ENCODE peak calls at places on chromosomes 7 and 10, in five cellular contexts. X is AG04450, C is ovary, O is fibroblast of lung, P is A549. L is an unnamed sample.

GRCh38 chr10:55989188-55989587 is 371.9 kb downstream of the ZWINT start:
- DNase-seq in O (no peak), C (no peak), X (no peak), P (no peak), L (no peak)

GRCh38 chr7:15780271-15780670 is 93.8 kb upstream of the MEOX2 start:
- DNase-seq in O (peak; percentile 20), C (no peak), X (no peak), P (no peak), L (no peak)

GRCh38 chr7:48035967-48036478 is 680 bp downstream of the C7orf57 start:
- DNase-seq in C (peak; percentile 62), X (no peak), O (peak; percentile 35), P (peak; percentile 17), L (peak; percentile 72)

GRCh38 chr10:88077977-88078376 is 214.6 kb downstream of the PTEN start:
- DNase-seq in X (no peak), O (no peak), C (no peak), P (no peak), L (no peak)

GRCh38 chr7:158534598-158534997 is 53.0 kb downstream of the PTPRN2 start:
- DNase-seq in O (no peak), X (no peak), P (no peak), C (no peak), L (no peak)

GRCh38 chr10:132115736-132116135 is 50.0 kb downstream of the JAKMIP3 start:
- DNase-seq in X (no peak), O (no peak), C (peak; percentile 50), P (no peak), L (peak; percentile 33)

GRCh38 chr7:151249732-151250072 is 1.2 kb upstream of the SMARCD3 start:
- DNase-seq in O (peak; percentile 49), C (peak; percentile 80), X (no peak), P (peak; percentile 60), L (no peak)

GRCh38 chr7:139505563-139505962 is 17.9 kb upstream of the CLEC2L start:
- DNase-seq in P (peak; percentile 44), C (no peak), O (no peak), X (no peak), L (no peak)

GRCh38 chr7:149627911-149628310 is 130.3 kb upstream of the ZNF746 start:
- DNase-seq in C (no peak), O (no peak), X (no peak), P (no peak), L (no peak)

GRCh38 chr7:70353310-70353947 is 755.2 kb downstream of the AUTS2 start:
- DNase-seq in X (no peak), P (no peak), O (no peak), C (no peak), L (no peak)

GRCh38 chr10:35423505-35424306 is 87.4 kb downstream of the CCNY start:
- DNase-seq in P (no peak), O (no peak), X (no peak), C (no peak), L (no peak)

GRCh38 chr7:46321556-46322205 is 400.6 kb upstream of the IGFBP3 start:
- DNase-seq in P (peak; percentile 31), X (no peak), C (no peak), O (peak; percentile 60), L (no peak)

GRCh38 chr10:18290651-18291313 is 150.6 kb downstream of the CACNB2 start:
- DNase-seq in P (no peak), C (no peak), O (no peak), X (no peak), L (no peak)

GRCh38 chr7:121286186-121286585 is 42.6 kb upstream of the WNT16 start:
- DNase-seq in C (no peak), P (no peak), O (no peak), X (no peak), L (no peak)

GRCh38 chr7:47394751-47395252 is 187.1 kb downstream of the TNS3 start:
- DNase-seq in O (no peak), X (no peak), P (no peak), C (peak; percentile 23), L (peak; percentile 46)

GRCh38 chr7:93728292-93728691 is 153.8 kb upstream of the CALCR start:
- DNase-seq in P (no peak), C (no peak), X (no peak), O (no peak), L (no peak)

GRCh38 chr7:94252971-94253370 is 141.7 kb upstream of the COL1A2 start:
- DNase-seq in C (no peak), P (no peak), O (peak; percentile 12), X (no peak), L (no peak)

GRCh38 chr10:14423111-14423744 is 92.5 kb upstream of the FRMD4A start:
- DNase-seq in X (no peak), P (no peak), O (no peak), C (no peak), L (no peak)

GRCh38 chr10:6348091-6348862 is 145.5 kb downstream of the PFKFB3 start:
- DNase-seq in X (no peak), C (no peak), O (no peak), P (no peak), L (peak; percentile 74)

GRCh38 chr7:16926283-16926682 is 44.5 kb upstream of the AGR3 start:
- DNase-seq in O (peak; percentile 68), P (peak; percentile 62), X (no peak), C (no peak), L (no peak)

GRCh38 chr7:6395898-6396582 is 51.7 kb downstream of the DAGLB start:
- DNase-seq in O (no peak), C (no peak), X (no peak), P (no peak), L (no peak)

GRCh38 chr7:121288894-121289293 is 39.9 kb upstream of the WNT16 start:
- DNase-seq in X (peak; percentile 58), O (peak; percentile 86), C (no peak), P (no peak), L (no peak)

GRCh38 chr7:95950698-95951097 is 178.3 kb downstream of the DYNC1I1 start:
- DNase-seq in C (no peak), P (no peak), O (no peak), X (no peak), L (no peak)

GRCh38 chr7:7812112-7812511 is 93.7 kb upstream of the RPA3 start:
- DNase-seq in O (no peak), X (no peak), P (no peak), C (no peak), L (no peak)

GRCh38 chr10:30359373-30360206 is 10.5 kb upstream of the MTPAP start:
- DNase-seq in X (no peak), C (peak; percentile 56), P (peak; percentile 79), O (peak; percentile 43), L (no peak)

GRCh38 chr10:48316236-48316635 is 9.8 kb downstream of the MAPK8 start:
- DNase-seq in X (no peak), P (no peak), C (no peak), O (no peak), L (no peak)

DNA sequence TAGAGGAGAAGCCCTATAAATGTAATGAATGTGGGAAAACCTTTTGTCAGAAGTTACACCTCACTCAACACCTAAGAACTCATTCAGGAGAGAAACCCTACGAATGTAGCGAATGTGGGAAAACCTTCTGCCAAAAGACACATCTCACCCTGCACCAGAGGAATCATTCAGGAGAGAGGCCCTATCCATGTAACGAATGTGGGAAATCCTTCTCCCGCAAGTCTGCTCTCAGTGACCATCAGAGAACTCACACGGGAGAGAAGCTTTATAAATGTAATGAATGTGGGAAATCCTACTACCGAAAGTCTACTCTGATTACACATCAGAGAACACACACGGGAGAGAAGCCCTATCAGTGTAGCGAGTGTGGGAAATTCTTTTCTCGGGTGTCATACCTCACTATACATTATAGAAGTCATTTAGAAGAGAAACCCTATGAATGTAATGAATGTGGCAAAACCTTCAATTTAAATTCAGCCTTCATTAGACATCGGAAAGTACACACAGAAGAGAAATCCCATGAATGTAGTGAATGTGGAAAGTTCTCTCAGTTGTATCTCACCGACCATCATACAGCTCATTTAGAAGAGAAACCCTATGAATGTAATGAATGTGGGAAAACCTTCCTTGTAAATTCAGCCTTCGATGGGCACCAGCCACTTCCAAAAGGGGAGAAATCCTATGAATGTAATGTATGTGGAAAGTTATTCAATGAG is 18.9 kb downstream of the RBAK start:
- DNase-seq in O (peak; percentile 39), P (peak; percentile 61), X (no peak), C (no peak), L (no peak)
- H3K9me3 ChIP-seq in O (peaks cover 15% of the 10 kb centered on the region), P (peaks cover 98% of the 10 kb centered on the region), X (peaks cover 38% of the 10 kb centered on the region), C (peaks cover 49% of the 10 kb centered on the region), L (peaks cover 91% of the 10 kb centered on the region)

GRCh38 chr10:122986340-122986739 is 6.1 kb downstream of the PSTK start:
- DNase-seq in O (peak; percentile 20), P (no peak), X (no peak), C (no peak), L (no peak)

GRCh38 chr10:122983898-122984297 is 3.7 kb downstream of the PSTK start:
- DNase-seq in O (no peak), P (no peak), X (no peak), C (no peak), L (no peak)

GRCh38 chr10:122984708-122985107 is 4.5 kb downstream of the PSTK start:
- DNase-seq in O (no peak), X (no peak), P (no peak), C (no peak), L (no peak)

GRCh38 chr10:122980209-122981065 is at the start of gene PSTK:
- DNase-seq in C (peak; percentile 96), O (peak; percentile 94), P (peak; percentile 94), X (peak; percentile 79), L (peak; percentile 96)

DNA sequence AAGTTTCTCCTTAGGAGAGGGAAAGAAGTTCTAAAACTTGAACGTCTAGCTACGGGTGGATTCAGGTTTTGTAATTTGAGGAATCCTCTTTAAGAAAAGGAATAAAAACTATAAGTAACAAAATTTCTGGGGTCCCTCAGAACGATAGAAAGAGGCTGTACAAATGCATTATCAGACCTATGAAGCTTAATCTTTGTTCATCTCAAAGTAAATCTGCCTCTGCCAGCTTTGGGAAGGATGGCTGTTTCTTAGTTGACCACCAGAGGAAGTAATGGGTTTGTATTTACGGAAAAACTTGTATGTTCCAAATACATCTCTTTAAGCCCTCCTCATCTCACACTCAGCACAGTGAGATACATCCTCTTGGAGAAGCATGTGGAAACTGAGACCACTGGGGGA is 864 bp downstream of the PSTK start:
- DNase-seq in P (peak; percentile 67), C (no peak), O (peak; percentile 62), X (no peak), L (no peak)
- TF ChIP-seq CTCF in P (peak; percentile 33), C (peak; percentile 31), O (peak; percentile 53), X (peak; percentile 59), L (peak; percentile 39)

DNA sequence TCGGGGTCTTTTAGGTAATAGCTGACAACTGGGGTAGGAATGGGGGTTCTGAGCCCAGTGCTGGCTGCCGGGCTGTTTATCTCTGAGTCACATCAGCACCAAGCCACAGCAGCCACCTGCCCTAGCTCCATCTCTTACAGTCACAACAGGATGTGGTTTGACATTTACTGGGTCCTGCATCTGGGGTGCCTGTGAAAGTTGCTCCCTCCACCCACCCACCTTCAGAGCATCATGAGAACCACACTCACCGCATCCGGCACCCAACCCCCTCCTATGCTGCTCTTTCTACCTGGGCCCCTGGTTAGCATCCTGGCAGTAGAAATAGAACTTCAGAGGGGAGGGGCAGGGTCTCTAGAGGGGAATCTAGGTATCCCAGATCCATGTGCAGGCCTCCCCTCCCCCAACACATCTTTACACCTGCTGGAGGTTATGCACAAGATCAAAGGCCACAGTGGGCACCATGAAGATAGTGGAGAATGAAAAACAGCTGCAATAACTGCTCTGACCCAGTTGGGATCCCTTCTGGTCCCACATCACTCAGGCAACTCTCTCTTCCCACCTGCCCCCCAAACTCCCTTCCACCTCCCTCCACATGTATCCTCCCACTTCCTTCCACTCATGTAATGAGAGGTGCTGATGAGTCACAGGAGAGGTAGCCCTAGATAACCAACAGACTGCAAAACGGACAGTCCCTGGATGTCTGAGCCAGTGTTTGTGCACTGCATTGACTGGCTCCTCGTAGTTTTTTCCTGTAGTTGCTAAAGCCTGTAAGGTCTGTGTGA is 38.2 kb downstream of the PRSS2 start:
- DNase-seq in O (no peak), P (no peak), C (no peak), X (no peak), L (no peak)
- H3K4me3 ChIP-seq in O (no peak overlapping the region), P (no peak overlapping the region), C (no peak overlapping the region), X (no peak overlapping the region), L (no peak overlapping the region)

GRCh38 chr7:28020302-28020940 is 160.2 kb downstream of the JAZF1 start:
- DNase-seq in O (peak; percentile 86), X (peak; percentile 46), P (peak; percentile 86), C (peak; percentile 51), L (peak; percentile 65)
- H3K9me3 ChIP-seq in O (no peaks in the 10 kb centered on the region), X (no peaks in the 10 kb centered on the region), P (no peaks in the 10 kb centered on the region), C (no peaks in the 10 kb centered on the region), L (no peaks in the 10 kb centered on the region)

L was measured in upper lobe of right lung.